ENCODE peak calls at places on chromosomes 12 and 14, in six cellular contexts. R is neuronal stem cell, N is IMR-90, P is H9, I is H1, D is mesendoderm. V is an unnamed sample.

GRCh38 chr14:25696176-25696575 is 646.2 kb upstream of the STXBP6 start:
- DNase-seq in R (no peak), N (no peak), P (no peak), D (no peak), I (no peak), V (no peak)

GRCh38 chr14:53517276-53517960 is 364.3 kb upstream of the DDHD1 start:
- DNase-seq in P (no peak), I (no peak), N (peak; percentile 65), D (no peak), R (no peak), V (peak; percentile 43)

GRCh38 chr14:82546401-82546800 is 1012.7 kb upstream of the SEL1L start:
- DNase-seq in R (no peak), P (no peak), I (no peak), N (no peak), D (no peak), V (no peak)

GRCh38 chr12:6951551-6952120 is 480 bp downstream of the PTPN6 start:
- DNase-seq in N (no peak), I (no peak), R (no peak), P (no peak), D (no peak), V (no peak)

GRCh38 chr12:46553266-46553665 is 180.7 kb upstream of the SLC38A2 start:
- DNase-seq in N (peak; percentile 84), D (peak; percentile 32), P (no peak), I (no peak), R (no peak), V (peak; percentile 65)

GRCh38 chr12:104668274-104668718 is 211.5 kb downstream of the CHST11 start:
- DNase-seq in D (peak; percentile 48), R (no peak), N (peak; percentile 62), P (no peak), I (no peak), V (peak; percentile 100)

GRCh38 chr12:132300789-132301722 is 28.3 kb downstream of the GALNT9 start:
- DNase-seq in D (no peak), I (no peak), P (no peak), N (no peak), R (no peak), V (no peak)

GRCh38 chr14:75306917-75307699 is 28.5 kb downstream of the FOS start:
- DNase-seq in R (no peak), I (no peak), N (peak; percentile 19), D (peak; percentile 47), P (no peak), V (peak; percentile 41)

GRCh38 chr12:13745100-13745678 is 236.2 kb downstream of the GRIN2B start:
- DNase-seq in I (peak; percentile 45), D (no peak), P (no peak), N (no peak), R (no peak), V (no peak)

GRCh38 chr14:105919458-105920150 is 393.2 kb downstream of the TMEM121 start:
- DNase-seq in D (no peak), N (no peak), I (no peak), P (no peak), R (no peak), V (no peak)

GRCh38 chr12:57161491-57161890 is 14.1 kb upstream of the LRP1-AS start:
- DNase-seq in R (no peak), I (no peak), P (no peak), D (no peak), N (peak; percentile 67), V (peak; percentile 38)

GRCh38 chr12:50620050-50620974 is 115.5 kb downstream of the DIP2B start:
- DNase-seq in P (no peak), N (peak; percentile 95), I (no peak), R (peak; percentile 27), D (peak; percentile 88), V (peak; percentile 94)

GRCh38 chr12:50619610-50619958 is 114.8 kb downstream of the DIP2B start:
- DNase-seq in D (no peak), I (no peak), N (no peak), R (no peak), P (no peak), V (no peak)

GRCh38 chr12:50617657-50618056 is 112.9 kb downstream of the DIP2B start:
- DNase-seq in N (no peak), D (no peak), R (no peak), P (no peak), I (no peak), V (no peak)

GRCh38 chr12:50620975-50621360 is 116.2 kb downstream of the DIP2B start:
- DNase-seq in N (no peak), I (no peak), D (no peak), R (no peak), P (no peak), V (no peak)

DNA sequence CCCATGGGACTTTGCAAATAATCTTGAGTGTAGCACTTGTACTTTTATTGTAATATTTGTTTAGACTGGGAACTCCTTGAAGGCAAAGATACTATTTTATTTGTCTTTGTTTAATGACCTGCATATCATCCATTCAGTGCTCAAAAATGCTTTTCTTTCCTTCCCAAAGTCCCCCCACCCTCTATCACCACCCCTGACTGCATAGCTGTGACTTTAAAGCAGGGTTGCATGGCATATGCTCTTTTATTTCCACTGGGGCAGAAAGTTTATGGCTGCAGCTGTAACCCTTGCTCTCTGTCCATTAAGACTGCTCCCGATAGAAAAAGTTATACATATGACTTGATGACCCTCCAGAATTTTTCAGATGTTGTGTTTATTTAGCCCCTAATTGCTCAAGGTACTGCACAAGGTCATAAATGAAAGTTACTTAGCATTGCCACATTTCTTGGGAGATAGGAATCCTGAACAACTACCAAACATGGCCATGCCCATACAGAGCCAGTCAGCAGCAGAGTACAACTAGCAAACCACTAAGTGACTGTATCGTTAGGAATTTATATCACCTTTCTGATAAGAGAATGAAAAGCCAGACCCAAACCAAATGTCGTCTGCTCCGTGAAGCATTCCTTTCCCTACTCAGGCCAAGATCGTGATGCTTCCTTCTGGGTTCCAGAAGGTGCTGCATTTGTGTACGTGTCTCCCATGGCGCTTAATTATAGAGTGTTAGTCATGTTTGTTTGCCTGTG is 114.3 kb downstream of the DIP2B start:
- DNase-seq in I (no peak), P (no peak), D (peak; percentile 96), N (peak; percentile 57), R (no peak), V (peak; percentile 72)
- H3K23ac ChIP-seq in I (no peak overlapping the region), P (no peak overlapping the region), D (no peak overlapping the region), N (peak overlapping the region; percentile 10), R (no peak overlapping the region), V (no peak overlapping the region)

GRCh38 chr14:77084991-77085390 is 13.1 kb upstream of the CIPC start:
- DNase-seq in I (no peak), R (peak; percentile 29), D (no peak), P (no peak), N (no peak), V (no peak)
- H2BK120ac ChIP-seq in I (no peak overlapping the region), R (peak overlapping the region; percentile 88), D (peak overlapping the region; percentile 70), P (no peak overlapping the region), N (no peak overlapping the region), V (no peak overlapping the region)

DNA sequence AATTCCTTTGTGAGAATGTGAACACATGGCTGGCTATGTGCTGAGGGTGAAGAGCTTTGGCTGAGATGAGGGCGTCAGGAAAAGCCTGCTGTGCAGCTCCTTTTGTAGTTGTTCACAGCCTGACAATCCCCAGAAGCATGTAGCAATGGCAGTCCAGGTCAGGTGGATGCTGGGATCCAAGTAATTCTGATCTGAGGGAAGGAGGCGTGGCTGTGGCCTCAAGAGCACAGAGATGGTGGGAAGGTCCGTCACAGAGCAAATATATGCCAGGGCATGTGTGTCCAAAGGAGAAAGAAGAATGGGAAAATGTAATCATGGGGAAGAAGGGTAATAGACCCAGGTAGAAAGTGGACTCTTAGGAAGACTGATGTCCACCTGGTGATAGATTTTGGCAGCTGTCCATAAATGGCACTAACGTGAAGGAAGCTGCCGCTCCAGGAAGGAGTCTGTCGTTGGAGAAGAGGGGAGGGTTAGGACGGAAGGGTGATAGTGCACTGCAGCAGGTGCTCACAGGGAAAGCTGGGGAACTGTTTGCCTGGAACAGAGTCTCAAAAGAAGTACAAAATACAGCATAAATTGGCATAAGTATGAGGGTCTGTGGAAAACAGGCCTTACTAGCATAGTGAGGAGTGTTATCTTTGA is 13.8 kb downstream of the MGST1 start:
- DNase-seq in N (no peak), R (no peak), D (no peak), P (no peak), I (no peak), V (no peak)
- H3K23ac ChIP-seq in N (no peak overlapping the region), R (no peak overlapping the region), D (no peak overlapping the region), P (no peak overlapping the region), I (no peak overlapping the region), V (no peak overlapping the region)

DNA sequence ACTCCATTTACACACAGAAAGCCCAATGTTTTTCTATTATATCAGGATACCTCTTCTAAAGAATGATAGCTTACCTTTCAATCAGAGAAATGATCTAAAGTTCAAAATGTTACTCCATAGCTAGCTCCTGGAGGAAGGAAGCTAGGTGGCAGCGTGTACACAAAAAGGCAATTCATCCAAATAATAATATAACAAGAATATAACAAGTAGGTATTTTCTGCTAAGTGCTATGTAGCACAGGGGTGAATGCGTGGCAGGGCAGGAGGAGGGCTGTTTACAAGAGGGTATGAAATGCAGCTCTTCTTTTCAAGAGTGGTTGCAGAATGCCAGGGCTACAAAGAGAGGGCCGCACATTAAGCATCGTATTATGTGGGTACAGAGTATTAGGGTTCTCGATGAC is 663 bp upstream of the SNAPC1 start:
- DNase-seq in R (no peak), D (no peak), P (no peak), I (no peak), N (no peak), V (no peak)
- H2BK120ac ChIP-seq in R (no peak overlapping the region), D (no peak overlapping the region), P (no peak overlapping the region), I (no peak overlapping the region), N (peak overlapping the region; percentile 77), V (no peak overlapping the region)

GRCh38 chr14:22835505-22835904 is 880 bp upstream of the MMP14 start:
- DNase-seq in D (no peak), N (no peak), I (no peak), P (no peak), R (no peak), V (no peak)
- H3K23ac ChIP-seq in D (no peak overlapping the region), N (peak overlapping the region; percentile 64), I (no peak overlapping the region), P (no peak overlapping the region), R (no peak overlapping the region), V (no peak overlapping the region)

DNA sequence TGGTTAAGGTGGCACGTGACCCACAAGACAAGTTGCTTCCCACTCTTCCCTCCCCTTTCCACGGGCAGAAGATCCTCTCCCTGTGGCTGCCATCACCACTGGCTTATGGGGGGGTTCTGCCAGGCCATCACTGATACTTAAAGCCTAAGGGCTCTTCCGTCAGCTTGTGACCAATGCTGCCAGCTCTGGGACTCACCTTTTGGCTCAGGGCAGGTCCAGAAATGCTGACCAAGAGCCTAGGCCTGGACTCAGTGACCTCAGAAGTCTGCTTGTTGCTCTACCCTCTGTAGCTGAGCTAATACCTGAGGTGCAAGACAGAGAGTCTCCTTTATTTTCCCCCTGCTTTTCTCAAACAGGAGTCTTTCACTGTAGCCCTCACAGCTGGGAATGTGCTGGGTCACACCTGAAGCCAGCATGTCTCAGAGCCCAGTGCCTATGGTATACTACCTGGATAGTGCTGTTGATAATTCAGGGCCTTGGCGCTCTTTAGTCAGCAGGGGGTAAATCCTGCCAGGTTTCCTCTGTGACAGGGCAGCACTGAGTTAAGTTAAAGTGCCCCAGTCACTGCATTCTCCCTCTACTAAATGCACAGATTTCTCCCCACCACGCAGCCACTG is 19.7 kb downstream of the FGD4 start:
- DNase-seq in P (peak; percentile 57), R (no peak), I (no peak), N (no peak), D (peak; percentile 73), V (no peak)
- H2BK120ac ChIP-seq in P (no peak overlapping the region), R (no peak overlapping the region), I (no peak overlapping the region), N (no peak overlapping the region), D (no peak overlapping the region), V (no peak overlapping the region)

DNA sequence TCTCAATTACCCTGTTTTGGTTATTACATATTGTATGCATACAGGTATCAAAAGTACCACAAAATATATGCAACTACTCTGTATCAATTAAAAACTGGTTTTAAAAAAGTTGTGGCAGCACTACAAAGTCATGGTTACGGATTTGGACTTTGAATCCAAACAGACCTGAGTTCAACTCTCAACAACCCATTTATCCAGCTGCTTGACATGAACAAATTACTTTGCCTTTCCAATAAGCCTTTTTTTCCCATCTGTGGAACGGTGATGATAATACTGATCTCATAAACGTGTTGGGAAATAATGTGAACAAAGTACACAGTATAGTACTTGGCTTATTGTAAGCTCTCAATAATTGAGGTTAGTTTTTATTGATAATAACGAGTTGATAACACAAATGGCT is 85.0 kb downstream of the MNAT1 start:
- DNase-seq in R (no peak), D (no peak), I (no peak), P (no peak), N (no peak), V (no peak)
- H3K23ac ChIP-seq in R (no peak overlapping the region), D (no peak overlapping the region), I (no peak overlapping the region), P (no peak overlapping the region), N (no peak overlapping the region), V (no peak overlapping the region)

V was measured in mesenchymal stem cell.